ENCODE peak calls at places on chromosomes 13 and 19, in six cellular contexts. T is endothelial cell; W is iris pigment epithelial cell; Q is CD8-positive, alpha-beta memory T cell; E is stimulated activated CD4-positive, alpha-beta T cell treated with anti-CD3 and anti-CD28 coated beads, Interleukin-2, amount 100 ng/mL, for 24 hours; G is fibroblast of mammary gland. V is an unnamed sample.

GRCh38 chr13:102020611-102021216 is 381.1 kb downstream of the FGF14 start:
- DNase-seq in T (no peak), W (peak; percentile 65), Q (no peak), E (no peak), G (peak; percentile 48), V (no peak)

GRCh38 chr19:33241530-33242101 is 16.0 kb upstream of the SLC7A10 start:
- DNase-seq in T (no peak), W (no peak), Q (peak; percentile 35), E (no peak), G (peak; percentile 39), V (no peak)

GRCh38 chr19:38529610-38530009 is 88.1 kb downstream of the MAP4K1 start:
- DNase-seq in T (no peak), W (no peak), Q (no peak), E (no peak), G (no peak), V (no peak)

GRCh38 chr19:51135004-51135403 is 7.1 kb upstream of the SIGLEC7 start:
- DNase-seq in T (no peak), W (no peak), Q (no peak), E (no peak), G (no peak), V (no peak)

GRCh38 chr13:52158629-52159158 is 703 bp downstream of the NEK3 start:
- DNase-seq in T (no peak), W (peak; percentile 46), Q (no peak), E (peak; percentile 19), G (peak; percentile 49), V (no peak)

GRCh38 chr13:34064456-34065205 is 246.7 kb downstream of the RFC3 start:
- DNase-seq in T (peak; percentile 3), W (no peak), Q (no peak), E (no peak), G (no peak), V (no peak)

GRCh38 chr13:113840541-113841354 is 23.1 kb downstream of the GAS6 start:
- DNase-seq in T (no peak), W (no peak), Q (no peak), E (no peak), G (no peak), V (peak; percentile 17)

GRCh38 chr19:33404506-33404905 is 31.0 kb downstream of the CEBPG start:
- DNase-seq in T (no peak), W (no peak), Q (no peak), E (no peak), G (no peak), V (peak; percentile 2)

GRCh38 chr19:37926255-37926654 is 19.2 kb downstream of the SIPA1L3 start:
- DNase-seq in T (no peak), W (no peak), Q (no peak), E (no peak), G (no peak), V (no peak)

GRCh38 chr13:28349901-28350654 is 144.8 kb downstream of the FLT1 start:
- DNase-seq in T (no peak), W (no peak), Q (no peak), E (no peak), G (no peak), V (no peak)

GRCh38 chr13:75357576-75358295 is 124.2 kb downstream of the TBC1D4 start:
- DNase-seq in T (peak; percentile 57), W (peak; percentile 84), Q (peak; percentile 2), E (peak; percentile 61), G (peak; percentile 77), V (peak; percentile 60)

GRCh38 chr13:99995503-99996176 is 14.1 kb downstream of the ZIC2 start:
- DNase-seq in T (no peak), W (no peak), Q (no peak), E (no peak), G (no peak), V (no peak)

V was measured in glutamatergic neuron.